ENCODE peak calls at places on chromosomes 4 and X, in six cellular contexts. W is GM12878, I is H1, L is K562, N is HepG2, S is GM12892. Y is an unnamed sample.

GRCh38 chrX:128754130-128754529 is 701.9 kb upstream of the ACTRT1 start:
- DNase-seq in W (no peak), I (peak), L (no peak), N (peak), S (no peak), Y (no peak)

GRCh38 chr4:39044947-39045734 is 12.9 kb upstream of the TMEM156 start:
- DNase-seq in W (no peak), I (no peak), L (peak), N (no peak), S (peak), Y (no peak)

GRCh38 chr4:7282094-7282370 is 89.7 kb downstream of the SORCS2 start:
- DNase-seq in W (no peak), I (no peak), L (no peak), N (no peak), S (no peak), Y (no peak)

GRCh38 chrX:150577174-150577573 is 8.8 kb downstream of the MTM1 start:
- DNase-seq in W (no peak), I (no peak), L (no peak), N (peak), S (no peak), Y (no peak)

GRCh38 chrX:42732506-42732905 is 45.5 kb downstream of the PPP1R2C start:
- DNase-seq in W (no peak), I (no peak), L (no peak), N (no peak), S (no peak), Y (no peak)

GRCh38 chr4:36235306-36235705 is 9.0 kb downstream of the ARAP2 start:
- DNase-seq in W (no peak), I (no peak), L (no peak), N (no peak), S (no peak), Y (no peak)

GRCh38 chr4:174948826-174949225 is 30.7 kb downstream of the ADAM29 start:
- DNase-seq in W (no peak), I (no peak), L (no peak), N (no peak), S (no peak), Y (no peak)

GRCh38 chr4:98558770-98559169 is 99.6 kb downstream of the TSPAN5 start:
- DNase-seq in W (no peak), I (no peak), L (no peak), N (no peak), S (no peak), Y (no peak)

GRCh38 chr4:161629694-161630441 is 533.9 kb downstream of the FSTL5 start:
- DNase-seq in W (no peak), I (no peak), L (peak), N (no peak), S (no peak), Y (no peak)

GRCh38 chr4:150682126-150682525 is 100.2 kb downstream of the MAB21L2 start:
- DNase-seq in W (no peak), I (no peak), L (no peak), N (no peak), S (no peak), Y (no peak)

GRCh38 chr4:55321707-55322264 is 24.3 kb upstream of the SRD5A3 start:
- DNase-seq in W (peak), I (no peak), L (peak), N (peak), S (no peak), Y (no peak)

GRCh38 chrX:499870-500364 is 113.2 kb upstream of the PPP2R3B start:
- DNase-seq in W (no peak), I (peak), L (no peak), N (no peak), S (no peak), Y (no peak)

GRCh38 chrX:120087289-120088017 is 10.0 kb upstream of the RHOXF2B start:
- DNase-seq in W (no peak), I (no peak), L (no peak), N (no peak), S (no peak), Y (no peak)

GRCh38 chr4:124173892-124174291 is 538.6 kb downstream of the ANKRD50 start:
- DNase-seq in W (no peak), I (no peak), L (no peak), N (no peak), S (no peak), Y (no peak)

GRCh38 chr4:159240690-159241089 is 137.8 kb downstream of the RAPGEF2 start:
- DNase-seq in W (no peak), I (no peak), L (no peak), N (no peak), S (no peak), Y (no peak)

GRCh38 chr4:5821665-5822358 is 71.1 kb downstream of the CRMP1 start:
- DNase-seq in W (no peak), I (peak), L (peak), N (no peak), S (no peak), Y (no peak)

GRCh38 chr4:151418856-151419255 is 9.9 kb downstream of the FHIP1A start:
- DNase-seq in W (no peak), I (no peak), L (no peak), N (no peak), S (no peak), Y (no peak)

GRCh38 chr4:40377462-40378385 is 42.6 kb downstream of the CHRNA9 start:
- DNase-seq in W (no peak), I (no peak), L (no peak), N (no peak), S (no peak), Y (no peak)

GRCh38 chr4:13266687-13267086 is 217.5 kb downstream of the RAB28 start:
- DNase-seq in W (no peak), I (no peak), L (no peak), N (no peak), S (no peak), Y (no peak)

GRCh38 chr4:15912961-15913630 is 25.4 kb downstream of the FGFBP1 start:
- DNase-seq in W (no peak), I (no peak), L (no peak), N (no peak), S (no peak), Y (no peak)

GRCh38 chr4:57053508-57053907 is 56.7 kb downstream of the IGFBP7 start:
- DNase-seq in W (no peak), I (no peak), L (no peak), N (no peak), S (no peak), Y (no peak)

GRCh38 chrX:120406638-120407037 is 44.7 kb downstream of the ATP1B4 start:
- DNase-seq in W (no peak), I (no peak), L (no peak), N (no peak), S (no peak), Y (no peak)

GRCh38 chr4:88216395-88216794 is 58.0 kb upstream of the ABCG2 start:
- DNase-seq in W (no peak), I (no peak), L (peak), N (peak), S (no peak), Y (no peak)

GRCh38 chr4:27861802-27862201 is 1001.2 kb downstream of the STIM2 start:
- DNase-seq in W (no peak), I (no peak), L (no peak), N (no peak), S (no peak), Y (no peak)

GRCh38 chrX:31461266-31461665 is 389.4 kb upstream of the FTHL17 start:
- DNase-seq in W (no peak), I (no peak), L (no peak), N (no peak), S (no peak), Y (no peak)

GRCh38 chr4:121654738-121655137 is 42.0 kb downstream of the ANXA5 start:
- DNase-seq in W (peak), I (no peak), L (no peak), N (no peak), S (no peak), Y (no peak)

GRCh38 chr4:127403523-127404084 is 229.2 kb upstream of the INTU start:
- DNase-seq in W (no peak), I (no peak), L (no peak), N (no peak), S (no peak), Y (no peak)

GRCh38 chrX:131752493-131753198 is 208.8 kb downstream of the OR13H1 start:
- DNase-seq in W (peak), I (no peak), L (no peak), N (no peak), S (no peak), Y (no peak)

GRCh38 chr4:43757147-43757546 is 691.5 kb downstream of the KCTD8 start:
- DNase-seq in W (no peak), I (peak), L (no peak), N (no peak), S (no peak), Y (no peak)

GRCh38 chrX:30888526-30889146 is 418 bp downstream of the TAB3 start:
- DNase-seq in W (no peak), I (no peak), L (peak), N (no peak), S (no peak), Y (no peak)

GRCh38 chrX:14362731-14363130 is 166.6 kb upstream of the GLRA2 start:
- DNase-seq in W (no peak), I (no peak), L (no peak), N (no peak), S (no peak), Y (no peak)

GRCh38 chr4:163121689-163122088 is 45.0 kb downstream of the NAF1 start:
- DNase-seq in W (no peak), I (no peak), L (no peak), N (no peak), S (no peak), Y (no peak)

GRCh38 chrX:36609653-36610585 is 398.2 kb upstream of the FAM47C start:
- DNase-seq in W (no peak), I (no peak), L (no peak), N (no peak), S (no peak), Y (no peak)

GRCh38 chr4:123386608-123387007 is 10.0 kb upstream of the SPRY1 start:
- DNase-seq in W (no peak), I (no peak), L (peak), N (no peak), S (no peak), Y (no peak)

GRCh38 chr4:182715548-182715947 is 201.6 kb downstream of the DCTD start:
- DNase-seq in W (no peak), I (no peak), L (no peak), N (no peak), S (no peak), Y (no peak)

GRCh38 chrX:13000311-13000811 is 25.5 kb downstream of the TMSB4X start:
- DNase-seq in W (peak), I (no peak), L (no peak), N (no peak), S (no peak), Y (no peak)

GRCh38 chr4:55854132-55854531 is 684 bp downstream of the EXOC1 start:
- DNase-seq in W (no peak), I (no peak), L (peak), N (no peak), S (no peak), Y (no peak)

DNA sequence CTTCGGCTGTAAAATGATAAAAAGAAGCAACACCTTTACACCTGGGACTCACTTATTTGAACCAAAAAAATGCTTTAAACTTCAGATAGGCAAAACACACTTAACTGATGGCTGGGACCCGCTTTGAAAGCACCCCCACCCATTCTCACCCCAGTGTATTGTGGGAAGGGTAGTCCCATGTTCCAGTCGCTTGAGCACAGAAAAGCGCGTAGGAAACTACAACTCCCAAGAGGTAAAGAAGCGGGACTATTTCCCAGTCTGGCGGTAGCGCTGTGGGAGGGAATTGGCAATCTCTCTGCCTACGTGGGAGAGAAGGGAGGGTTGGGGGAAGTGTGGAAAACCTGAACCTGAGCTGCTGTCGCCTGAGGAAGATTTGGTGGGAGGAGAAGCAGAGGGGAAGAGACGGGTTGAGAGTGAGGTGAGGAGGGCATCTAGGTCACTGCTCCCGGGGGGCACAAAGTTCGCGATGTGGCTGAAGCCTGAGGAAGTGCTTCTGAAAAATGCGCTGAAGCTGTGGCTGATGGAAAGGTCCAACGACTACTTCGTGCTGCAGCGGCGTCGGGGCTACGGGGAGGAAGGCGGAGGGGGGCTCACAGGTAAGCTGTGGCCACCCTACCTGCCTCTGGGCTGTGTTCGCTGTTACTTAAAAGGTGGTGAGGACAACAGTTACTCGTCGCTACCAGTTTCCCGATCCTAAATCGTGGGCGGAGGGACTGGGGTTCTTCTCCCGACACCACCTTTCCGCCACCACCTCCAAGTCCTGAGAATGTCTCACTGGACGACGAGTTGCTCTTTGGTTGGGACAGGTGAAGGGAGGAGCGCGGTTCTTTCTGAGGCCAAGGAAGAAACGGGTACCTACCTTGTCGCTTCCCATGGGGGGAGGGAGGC is at the start of gene TBC1D8B:
- DNase-seq in W (peak), I (peak), L (peak), N (peak), S (peak), Y (no peak)
- TF ChIP-seq POLR2A in W (no peak), I (no peak), L (no peak), N (peak), S (no peak), Y (no peak)

DNA sequence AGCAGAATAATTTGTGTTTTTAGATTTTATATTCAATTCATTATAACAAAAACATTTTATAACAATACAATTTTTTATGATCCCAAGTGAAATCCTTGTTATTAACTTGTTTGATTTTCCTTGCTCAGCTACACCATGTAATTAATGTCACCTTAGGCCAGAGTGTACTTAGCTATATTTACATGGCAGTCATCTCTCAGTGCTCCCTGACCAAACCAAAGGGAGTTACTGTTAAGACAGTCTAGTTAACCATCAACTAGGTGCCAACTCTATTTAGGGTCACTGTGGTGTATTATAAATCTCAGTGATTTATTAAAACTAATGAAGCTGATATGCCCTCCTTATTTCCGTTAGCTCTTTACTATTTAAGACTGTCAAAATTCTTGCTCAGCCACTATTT is 44.4 kb downstream of the CCDC158 start:
- DNase-seq in W (no peak), I (no peak), L (no peak), N (peak), S (no peak), Y (no peak)
- TF ChIP-seq TAF1 in W (no peak), I (no peak), L (no peak), N (no peak), S (no peak), Y (no peak)

DNA sequence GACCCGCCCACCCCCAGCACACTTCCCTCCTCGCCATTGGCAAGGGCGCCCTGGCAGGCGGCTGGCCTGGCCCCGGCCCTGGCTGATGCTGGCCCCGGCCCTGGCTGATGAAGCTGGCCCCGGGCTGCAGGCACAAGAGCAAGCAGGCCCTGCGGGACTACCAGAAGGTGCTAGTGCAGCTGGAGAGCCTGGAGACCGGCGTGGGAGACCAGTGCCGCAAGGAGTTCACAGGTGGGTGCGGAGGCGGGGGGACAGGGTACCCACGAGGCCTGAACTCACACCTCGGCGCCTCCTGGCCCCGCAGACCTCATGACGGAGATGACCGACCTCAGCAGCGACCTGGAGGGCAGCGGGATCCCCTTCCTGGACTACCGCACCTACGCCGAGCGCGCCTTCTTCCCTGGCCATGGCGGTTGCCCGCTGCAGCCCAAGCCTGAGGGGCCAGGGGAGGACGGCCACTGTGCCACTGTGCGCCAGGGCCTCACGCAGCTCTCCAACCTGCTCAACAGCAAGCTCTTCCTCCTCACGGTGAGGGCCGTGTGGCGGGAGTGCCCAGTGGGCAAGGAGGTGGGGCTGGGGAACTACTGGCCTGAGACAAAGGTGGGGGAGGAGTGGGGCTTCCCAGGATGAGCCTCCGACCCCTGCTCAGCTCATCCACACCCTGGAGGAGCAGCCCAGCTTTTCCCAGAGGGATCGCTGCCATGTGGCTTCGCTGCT is 6.1 kb upstream of the SRPK3 start:
- DNase-seq in W (no peak), I (no peak), L (no peak), N (no peak), S (peak), Y (no peak)
- TF ChIP-seq POLR2A in W (no peak), I (no peak), L (no peak), N (no peak), S (no peak), Y (no peak)

GRCh38 chrX:72100051-72100755 is 31.5 kb downstream of the RTL5 start:
- DNase-seq in W (no peak), I (no peak), L (no peak), N (no peak), S (no peak), Y (no peak)

GRCh38 chrX:72094894-72095293 is 36.8 kb downstream of the RTL5 start:
- DNase-seq in W (no peak), I (no peak), L (peak), N (no peak), S (no peak), Y (peak)

GRCh38 chrX:72100824-72101351 is 30.8 kb downstream of the RTL5 start:
- DNase-seq in W (peak), I (no peak), L (no peak), N (no peak), S (no peak), Y (no peak)

GRCh38 chrX:72095370-72095769 is 36.3 kb downstream of the RTL5 start:
- DNase-seq in W (no peak), I (no peak), L (no peak), N (no peak), S (no peak), Y (no peak)

DNA sequence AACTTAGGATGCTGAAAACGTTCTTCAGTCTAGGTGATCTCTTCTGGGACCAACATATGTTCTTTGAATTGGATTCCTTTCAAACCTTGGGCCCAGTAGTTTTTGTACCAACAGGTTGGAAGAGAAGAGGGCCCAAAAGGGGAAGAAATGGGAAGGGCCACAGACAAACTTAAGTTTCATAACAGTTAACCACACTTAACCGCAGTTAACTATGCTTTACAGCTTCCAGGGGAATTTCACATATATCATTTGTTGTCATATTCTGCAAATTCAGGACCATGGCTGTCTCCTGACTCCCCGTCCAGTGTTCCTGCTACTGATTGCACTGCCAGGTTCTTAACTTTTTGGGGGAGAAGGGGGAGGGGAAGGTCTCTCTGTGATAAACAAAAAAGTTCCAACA is 34.6 kb downstream of the RTL5 start:
- DNase-seq in W (no peak), I (no peak), L (no peak), N (no peak), S (no peak), Y (no peak)
- TF ChIP-seq TAF1 in W (no peak), I (no peak), L (no peak), N (no peak), S (no peak), Y (no peak)

DNA sequence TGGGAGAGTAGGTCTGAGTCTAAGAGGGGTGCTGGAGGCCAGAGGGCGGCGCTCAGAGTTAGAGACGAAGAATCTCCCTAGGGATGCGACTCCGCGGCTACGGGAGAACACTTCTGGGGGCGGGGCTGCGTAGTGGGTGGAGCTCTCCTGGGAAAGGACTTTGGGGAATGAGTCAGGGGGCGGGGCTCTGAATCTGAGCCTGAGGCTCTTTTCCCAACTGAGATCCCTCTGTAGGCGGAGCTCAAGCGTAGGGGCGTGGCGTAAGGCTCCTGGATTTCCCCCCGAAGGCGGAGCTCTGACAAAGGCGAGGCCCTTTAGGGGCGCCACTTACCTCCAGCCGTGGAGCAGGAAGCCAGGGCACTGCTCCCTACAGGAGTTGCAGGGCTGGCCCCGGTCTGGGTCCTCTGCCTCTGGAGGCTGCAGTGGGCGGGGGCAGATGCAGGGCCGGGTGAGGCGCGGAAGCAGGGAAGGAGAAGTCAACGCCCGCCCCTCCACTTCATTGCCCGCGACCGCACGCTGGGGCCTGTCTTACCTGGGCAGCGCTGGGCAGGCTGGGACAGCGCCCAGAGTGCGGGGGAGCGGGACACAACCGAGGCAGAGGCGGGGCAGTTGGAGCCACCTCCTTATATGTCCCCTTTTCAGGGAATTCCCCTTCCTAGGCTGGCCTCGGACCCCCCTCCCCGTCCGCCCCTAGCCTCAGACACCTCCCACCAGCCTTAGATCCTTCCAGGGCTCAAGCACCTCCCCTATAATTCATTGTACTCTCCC is 1.7 kb downstream of the PRICKLE3 start:
- DNase-seq in W (no peak), I (peak), L (peak), N (no peak), S (no peak), Y (no peak)
- TF ChIP-seq POLR2A in W (peak), I (no peak), L (peak), N (no peak), S (peak), Y (no peak)

GRCh38 chrX:10006770-10007169 is 39.6 kb downstream of the CLDN34 start:
- DNase-seq in W (no peak), I (no peak), L (no peak), N (no peak), S (no peak), Y (no peak)
- TF ChIP-seq TAF1 in W (no peak), I (no peak), L (no peak), N (no peak), S (no peak), Y (no peak)

Y was measured in GM12891.